ENCODE peak calls at places on chromosomes 1 and 21, in nine cellular contexts. B is BJ, Z is HL-60, O is bronchial epithelial cell, A is cardiac fibroblast, Y is brain microvascular endothelial cell, W is HFF-Myc, S is body of pancreas, E is kidney. V is an unnamed sample.

GRCh38 chr1:186948542-186948941 is 119.8 kb downstream of the PLA2G4A start:
- DNase-seq in E (no peak), A (peak), O (peak), S (no peak), Y (peak), B (no peak), W (no peak), Z (no peak), V (no peak)

GRCh38 chr1:226397011-226397926 is 10.6 kb downstream of the PARP1 start:
- DNase-seq in Z (no peak), Y (no peak), B (no peak), W (no peak), A (peak), S (no peak), O (no peak), E (no peak), V (peak)

GRCh38 chr1:155176544-155177071 is 3.0 kb downstream of the TRIM46 start:
- DNase-seq in S (peak), Z (no peak), B (no peak), E (peak), O (peak), A (peak), W (no peak), Y (peak), V (peak)

GRCh38 chr1:211734791-211735190 is 59.4 kb upstream of the NEK2 start:
- DNase-seq in W (no peak), Y (no peak), Z (no peak), A (no peak), O (peak), B (no peak), S (peak), E (no peak), V (peak)

GRCh38 chr21:45283611-45284455 is 3.9 kb downstream of the POFUT2 start:
- DNase-seq in Z (no peak), B (no peak), Y (no peak), A (no peak), S (peak), E (peak), W (no peak), O (no peak), V (no peak)

GRCh38 chr1:77888071-77888428 is 374 bp upstream of the NEXN start:
- DNase-seq in Z (no peak), A (peak), E (no peak), O (no peak), B (peak), W (peak), S (no peak), Y (peak), V (no peak)

GRCh38 chr1:154193821-154194220 is 1.9 kb upstream of the TPM3 start:
- DNase-seq in B (no peak), A (peak), Y (no peak), O (peak), S (peak), W (no peak), Z (no peak), E (no peak), V (peak)

GRCh38 chr1:56477164-56478111 is 101.9 kb downstream of the PLPP3 start:
- DNase-seq in Y (peak), B (no peak), O (no peak), Z (no peak), E (peak), W (no peak), S (peak), A (peak), V (no peak)

GRCh38 chr1:40314721-40315238 is 2.3 kb downstream of the COL9A2 start:
- DNase-seq in B (no peak), S (no peak), A (no peak), Y (no peak), E (no peak), Z (no peak), O (no peak), W (no peak), V (no peak)

GRCh38 chr1:51518033-51518729 is 885 bp downstream of the EPS15 start:
- DNase-seq in A (peak), S (peak), W (no peak), E (peak), O (peak), Y (no peak), B (no peak), Z (peak), V (peak)

GRCh38 chr1:29876902-29877301 is 640.6 kb downstream of the PTPRU start:
- DNase-seq in S (no peak), O (no peak), E (no peak), Z (no peak), Y (no peak), A (no peak), W (no peak), B (no peak), V (no peak)

GRCh38 chr1:183126000-183126366 is 60.1 kb upstream of the LAMC2 start:
- DNase-seq in O (no peak), Z (no peak), Y (no peak), S (no peak), W (no peak), B (no peak), A (no peak), E (no peak), V (no peak)

GRCh38 chr1:40774266-40774998 is 9.2 kb upstream of the KCNQ4 start:
- DNase-seq in S (peak), Z (no peak), A (peak), E (no peak), B (no peak), Y (no peak), O (peak), W (no peak), V (no peak)

GRCh38 chr1:183259886-183260285 is 73.8 kb downstream of the LAMC2 start:
- DNase-seq in E (no peak), Y (no peak), W (no peak), B (no peak), A (no peak), O (no peak), Z (no peak), S (no peak), V (no peak)

GRCh38 chr1:9753121-9753531 is 70.6 kb downstream of the CLSTN1 start:
- DNase-seq in B (no peak), Y (peak), O (peak), E (no peak), Z (no peak), S (no peak), A (peak), W (no peak), V (no peak)

GRCh38 chr1:118928739-118929554 is 59.2 kb downstream of the TBX15 start:
- DNase-seq in A (peak), S (no peak), Y (no peak), O (peak), Z (no peak), W (peak), B (no peak), E (no peak), V (peak)

GRCh38 chr1:53508056-53508990 is 49.1 kb downstream of the DMRTB1 start:
- DNase-seq in B (no peak), Y (no peak), O (no peak), W (no peak), S (no peak), A (no peak), Z (no peak), E (no peak), V (no peak)

GRCh38 chr21:46212721-46213484 is 15.7 kb downstream of the LSS start:
- DNase-seq in W (no peak), O (no peak), Z (no peak), B (no peak), S (no peak), A (no peak), E (peak), Y (no peak), V (no peak)

GRCh38 chr1:178011101-178011828 is 41.4 kb upstream of the SEC16B start:
- DNase-seq in S (no peak), B (no peak), W (peak), E (no peak), Y (peak), O (peak), Z (no peak), A (peak), V (no peak)

GRCh38 chr1:192603218-192603787 is 27.7 kb downstream of the RGS1 start:
- DNase-seq in A (no peak), E (no peak), S (no peak), Y (no peak), B (no peak), W (no peak), O (no peak), Z (no peak), V (no peak)

GRCh38 chr1:192607836-192608235 is 28.1 kb upstream of the RGS13 start:
- DNase-seq in E (no peak), Z (no peak), S (no peak), B (no peak), A (no peak), O (no peak), W (no peak), Y (no peak), V (no peak)

GRCh38 chr1:192608671-192609070 is 27.3 kb upstream of the RGS13 start:
- DNase-seq in E (no peak), Z (no peak), S (no peak), W (no peak), A (no peak), O (no peak), Y (no peak), B (no peak), V (no peak)

GRCh38 chr1:192602757-192603156 is 27.2 kb downstream of the RGS1 start:
- DNase-seq in E (no peak), B (no peak), A (no peak), Y (no peak), O (no peak), S (no peak), W (no peak), Z (no peak), V (no peak)

DNA sequence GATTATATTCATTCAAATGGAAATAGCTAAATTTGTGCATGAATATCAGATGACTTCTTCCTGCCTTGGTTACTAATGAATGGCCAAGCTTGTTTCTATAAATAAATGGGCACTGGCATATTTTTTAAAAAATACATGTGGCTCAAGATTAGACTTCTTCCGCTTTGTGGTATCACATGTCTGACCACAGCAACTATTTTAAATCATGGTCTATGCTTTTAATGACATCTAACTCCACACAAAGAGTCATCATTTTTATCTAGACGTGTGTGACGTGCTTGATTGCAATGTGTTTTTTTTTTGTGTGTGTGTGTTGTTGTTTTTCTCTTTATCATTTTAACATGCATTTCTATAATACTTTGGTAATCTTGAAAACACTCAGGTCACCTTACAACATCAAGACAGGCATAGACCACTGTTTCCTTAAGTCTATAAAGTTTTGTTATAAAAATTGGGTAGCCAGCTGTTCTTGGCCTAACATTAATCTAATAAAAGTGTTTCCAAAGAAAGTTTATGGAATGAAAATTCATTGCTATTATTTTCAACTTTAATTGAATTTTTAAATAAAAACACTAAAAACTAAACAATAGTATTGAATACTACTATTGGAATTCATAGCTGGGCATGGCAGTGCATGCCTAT is 29.5 kb downstream of the RGS1 start:
- DNase-seq in E (no peak), Y (peak), O (no peak), S (no peak), W (no peak), Z (no peak), A (peak), B (no peak), V (no peak)
- H3K4me3 ChIP-seq in E (no peak), Y (no peak), O (no peak), S (no peak), W (no peak), Z (no peak), A (no peak), B (no peak), V (no peak)

GRCh38 chr1:88922214-88922613 is 30.8 kb upstream of the GTF2B start:
- DNase-seq in A (no peak), B (no peak), E (no peak), Y (no peak), W (no peak), Z (no peak), O (no peak), S (no peak), V (no peak)
- TF ChIP-seq CTCF in A (no peak), B (no peak), E (no peak), Y (no peak), W (no peak), Z (no peak), O (no peak), S (no peak), V (peak)

GRCh38 chr1:17527036-17527914 is 12.2 kb upstream of the ARHGEF10L start:
- DNase-seq in A (peak), Z (no peak), O (no peak), W (no peak), B (no peak), Y (no peak), S (no peak), E (no peak), V (no peak)
- H3K4me3 ChIP-seq in A (no peak), Z (no peak), O (no peak), W (no peak), B (no peak), Y (no peak), S (no peak), E (no peak), V (no peak)

DNA sequence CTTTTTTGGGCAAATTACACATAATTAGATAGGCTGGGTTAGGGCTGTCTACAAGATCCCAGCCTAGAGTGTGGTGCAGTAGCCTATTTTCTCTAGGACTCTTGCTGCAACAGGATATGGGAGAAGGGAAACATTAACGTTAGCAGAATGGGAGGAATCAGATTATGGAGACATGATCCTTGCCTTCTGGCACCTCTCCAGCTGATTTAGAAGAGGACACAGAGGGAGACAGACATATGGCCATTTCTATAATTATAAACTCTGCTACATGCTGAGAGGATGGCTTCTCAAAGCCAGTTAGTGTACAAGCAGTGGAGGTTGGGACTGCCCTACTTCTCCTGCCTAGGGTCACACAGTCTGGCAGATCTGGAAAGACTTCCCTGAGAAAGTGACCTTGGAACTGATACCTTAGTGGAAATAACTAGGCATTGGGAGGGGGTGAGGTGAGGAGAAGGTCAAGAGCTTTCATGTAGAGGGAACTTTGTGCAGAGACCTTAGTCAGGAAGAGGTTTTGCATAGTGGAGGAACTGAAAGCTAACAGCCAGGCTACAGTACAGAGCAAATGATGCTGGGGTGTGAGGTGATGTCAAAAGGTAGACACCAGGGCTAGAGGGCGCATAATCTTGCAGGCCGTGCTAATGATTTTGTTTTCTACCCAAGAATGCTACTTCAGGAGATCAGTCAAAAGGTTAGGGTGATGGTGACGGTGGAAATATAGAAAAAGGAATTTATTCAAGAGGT is 1.2 kb upstream of the CD1D start:
- DNase-seq in Y (no peak), Z (no peak), E (no peak), S (no peak), O (no peak), W (no peak), B (no peak), A (no peak), V (no peak)
- TF ChIP-seq CTCF in Y (no peak), Z (no peak), E (no peak), S (no peak), O (no peak), W (no peak), B (no peak), A (no peak), V (no peak)

GRCh38 chr1:234488954-234489691 is 10.1 kb upstream of the TARBP1 start:
- DNase-seq in E (no peak), Y (no peak), Z (no peak), B (no peak), A (no peak), W (no peak), S (no peak), O (peak), V (no peak)

GRCh38 chr1:234489692-234490065 is 10.7 kb upstream of the TARBP1 start:
- DNase-seq in E (no peak), S (no peak), O (no peak), W (no peak), Y (no peak), A (no peak), Z (no peak), B (no peak), V (no peak)

GRCh38 chr1:234488054-234488953 is 9.3 kb upstream of the TARBP1 start:
- DNase-seq in B (no peak), S (no peak), E (no peak), O (no peak), W (no peak), Y (no peak), A (no peak), Z (no peak), V (no peak)

GRCh38 chr1:234484991-234485739 is 6.2 kb upstream of the TARBP1 start:
- DNase-seq in O (no peak), A (no peak), W (no peak), S (no peak), Y (no peak), E (no peak), Z (no peak), B (no peak), V (no peak)

DNA sequence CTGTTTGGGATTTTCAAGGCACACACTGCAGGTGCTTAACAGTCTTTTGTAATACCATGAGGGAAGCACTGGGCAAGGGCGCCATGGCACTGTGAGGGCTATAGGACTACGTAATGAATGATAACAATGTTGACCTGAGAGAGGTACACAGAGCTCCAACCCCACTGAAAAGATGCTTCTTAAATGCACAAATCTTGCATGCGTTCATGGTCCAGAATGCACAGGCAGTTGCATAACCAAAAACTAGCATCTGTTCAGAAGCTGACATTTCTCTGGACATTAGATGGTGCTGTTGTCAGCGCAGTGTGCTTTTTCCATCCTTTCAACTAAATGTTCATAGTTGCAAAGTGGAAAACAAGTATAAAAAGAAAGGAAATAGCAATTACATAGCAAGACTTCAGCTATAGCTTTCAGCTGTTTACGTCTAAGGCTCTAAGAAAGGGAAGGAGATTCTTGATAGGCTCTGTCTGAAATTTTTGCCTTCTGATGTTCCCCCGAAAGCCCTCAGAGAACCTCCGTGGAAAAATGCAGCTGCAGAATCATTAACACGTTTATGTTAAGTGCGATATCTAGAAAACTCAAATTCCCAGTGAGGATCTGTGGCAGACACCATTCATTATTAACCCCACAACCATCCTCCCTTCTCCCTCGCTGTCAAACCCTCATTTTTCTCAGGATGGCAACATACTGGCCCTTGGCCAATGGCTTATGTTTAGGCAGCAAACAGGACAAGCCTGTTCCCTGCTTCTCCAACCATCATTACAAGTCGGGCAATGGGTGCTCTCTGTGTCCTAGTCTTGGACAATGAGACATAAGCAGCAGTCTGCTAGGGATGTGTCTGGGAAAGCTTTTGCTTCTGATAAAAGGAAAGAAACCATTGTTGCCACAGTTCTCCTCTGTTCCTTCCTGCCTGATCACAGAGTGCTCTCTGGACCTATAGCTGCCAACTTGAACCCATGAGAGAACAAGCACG is 8.2 kb upstream of the TARBP1 start:
- DNase-seq in E (no peak), W (peak), B (peak), O (peak), A (peak), Y (peak), S (no peak), Z (peak), V (peak)
- H3K4me3 ChIP-seq in E (no peak), W (no peak), B (no peak), O (no peak), A (no peak), Y (no peak), S (no peak), Z (no peak), V (no peak)

GRCh38 chr1:164622057-164622840 is 63.3 kb downstream of the PBX1 start:
- DNase-seq in Z (no peak), W (no peak), B (no peak), S (no peak), Y (no peak), O (no peak), A (no peak), E (no peak), V (no peak)

GRCh38 chr1:164624393-164624792 is 65.4 kb downstream of the PBX1 start:
- DNase-seq in B (no peak), O (no peak), A (no peak), Y (no peak), W (no peak), E (no peak), Z (no peak), S (no peak), V (no peak)

GRCh38 chr1:164623805-164624204 is 64.8 kb downstream of the PBX1 start:
- DNase-seq in B (no peak), O (no peak), Y (no peak), A (no peak), S (no peak), E (no peak), W (no peak), Z (no peak), V (no peak)

GRCh38 chr1:164628758-164629157 is 69.8 kb downstream of the PBX1 start:
- DNase-seq in W (no peak), B (no peak), O (no peak), Y (no peak), Z (no peak), E (no peak), A (no peak), S (no peak), V (no peak)

GRCh38 chr1:164625004-164625617 is 66.1 kb downstream of the PBX1 start:
- DNase-seq in A (peak), W (no peak), S (no peak), E (no peak), B (no peak), Y (no peak), O (no peak), Z (no peak), V (no peak)
- TF ChIP-seq CTCF in A (peak), W (peak), S (no peak), E (no peak), B (peak), Y (peak), O (peak), Z (peak), V (peak)

GRCh38 chr1:12171206-12172041 is 4.6 kb downstream of the TNFRSF1B start:
- DNase-seq in E (no peak), A (no peak), S (no peak), W (no peak), B (no peak), Y (no peak), O (no peak), Z (no peak), V (no peak)

GRCh38 chr1:12168451-12169160 is 1.8 kb downstream of the TNFRSF1B start:
- DNase-seq in S (no peak), W (no peak), A (no peak), Y (no peak), Z (no peak), E (no peak), B (no peak), O (no peak), V (no peak)

GRCh38 chr1:12170263-12170671 is 3.5 kb downstream of the TNFRSF1B start:
- DNase-seq in W (no peak), B (no peak), S (no peak), Z (no peak), O (no peak), A (no peak), E (no peak), Y (no peak), V (no peak)

GRCh38 chr1:12167493-12168429 is 970 bp downstream of the TNFRSF1B start:
- DNase-seq in Y (no peak), B (no peak), O (no peak), S (no peak), E (no peak), A (no peak), Z (no peak), W (no peak), V (no peak)

GRCh38 chr1:12169442-12170135 is 2.8 kb downstream of the TNFRSF1B start:
- DNase-seq in O (no peak), S (no peak), Z (no peak), A (no peak), E (no peak), B (no peak), W (no peak), Y (no peak), V (no peak)
- H3K4me3 ChIP-seq in O (no peak), S (no peak), Z (peak), A (no peak), E (no peak), B (no peak), W (no peak), Y (no peak), V (no peak)

GRCh38 chr1:101022294-101022693 is 3.3 kb downstream of the DPH5 start:
- DNase-seq in O (peak), Y (no peak), Z (peak), A (peak), S (no peak), E (no peak), B (no peak), W (no peak), V (no peak)
- TF ChIP-seq CTCF in O (no peak), Y (no peak), Z (no peak), A (no peak), S (no peak), E (no peak), B (no peak), W (no peak), V (no peak)